ENCODE peak calls at places on chromosomes 7 and 10, in ten cellular contexts. F is stimulated activated CD4-positive, alpha-beta T cell treated with anti-CD3 and anti-CD28 coated beads, TNF-alpha, amount 100 ng/mL, for 1 hour; G is activated CD4-positive, alpha-beta T cell treated with anti-CD3 and anti-CD28 coated beads for 24 hours; B is H7; I is NCI-H2029; X is RPMI7951; J is WTC11; K is left lobe of liver; R is HFFc6; L is astrocyte. C is an unnamed sample.

GRCh38 chr7:42534441-42534840 is 297.4 kb upstream of the GLI3 start:
- DNase-seq in K (no peak), B (no peak), J (no peak), G (no peak), L (no peak), F (no peak), R (no peak), X (no peak), I (no peak), C (no peak)

GRCh38 chr7:22016547-22016946 is 70.8 kb upstream of the CDCA7L start:
- DNase-seq in G (no peak), F (no peak), I (no peak), X (no peak), B (no peak), K (no peak), R (no peak), L (no peak), J (no peak), C (no peak)

GRCh38 chr10:17383801-17384445 is 70.5 kb downstream of the ST8SIA6 start:
- DNase-seq in B (no peak), X (no peak), L (no peak), R (no peak), K (no peak), I (no peak), J (no peak), F (no peak), G (no peak), C (no peak)

GRCh38 chr10:44398747-44399477 is 14.0 kb upstream of the CXCL12 start:
- DNase-seq in F (no peak), G (no peak), B (no peak), X (no peak), J (no peak), I (no peak), R (no peak), L (no peak), K (no peak), C (no peak)

GRCh38 chr7:12582362-12582761 is 11.8 kb downstream of the SCIN start:
- DNase-seq in J (no peak), B (no peak), I (no peak), K (no peak), G (no peak), R (no peak), F (no peak), L (no peak), X (no peak), C (no peak)

GRCh38 chr7:81693894-81694293 is 76.0 kb downstream of the HGF start:
- DNase-seq in I (no peak), X (no peak), B (no peak), G (no peak), R (no peak), F (no peak), L (no peak), K (no peak), J (no peak), C (no peak)

GRCh38 chr10:60296073-60296472 is 93.6 kb downstream of the ANK3 start:
- DNase-seq in X (no peak), K (no peak), G (no peak), L (no peak), F (no peak), J (no peak), I (no peak), B (no peak), R (no peak), C (no peak)

GRCh38 chr7:156969972-156970420 is 20.5 kb downstream of the NOM1 start:
- DNase-seq in R (no peak), X (peak; percentile 33), K (no peak), F (no peak), G (no peak), B (no peak), J (no peak), L (no peak), I (no peak), C (no peak)

GRCh38 chr10:30671011-30671616 is 41.6 kb upstream of the LYZL2 start:
- DNase-seq in L (peak; percentile 54), K (no peak), I (peak; percentile 8), G (no peak), R (peak; percentile 66), B (peak; percentile 68), X (peak; percentile 80), J (peak; percentile 24), F (no peak), C (no peak)

GRCh38 chr10:124987788-124988187 is 45.9 kb downstream of the ZRANB1 start:
- DNase-seq in G (no peak), B (no peak), F (no peak), X (no peak), J (no peak), R (no peak), I (no peak), L (no peak), K (no peak), C (no peak)

GRCh38 chr7:116777613-116778380 is 84.6 kb upstream of the CAPZA2 start:
- DNase-seq in J (no peak), G (no peak), I (no peak), L (peak; percentile 78), X (peak; percentile 43), F (no peak), R (peak; percentile 69), K (no peak), B (no peak), C (no peak)

GRCh38 chr7:131502810-131503545 is 53.5 kb downstream of the PODXL start:
- DNase-seq in I (peak; percentile 12), L (no peak), K (peak; percentile 86), J (no peak), R (peak; percentile 56), G (no peak), B (no peak), F (no peak), X (peak; percentile 93), C (no peak)

GRCh38 chr7:86814980-86815379 is 171.3 kb downstream of the GRM3 start:
- DNase-seq in F (no peak), K (no peak), X (no peak), I (peak; percentile 20), J (peak; percentile 22), L (no peak), B (peak; percentile 24), G (no peak), R (no peak), C (no peak)

GRCh38 chr7:142356166-142356565 is 98.3 kb upstream of the PRSS58 start:
- DNase-seq in K (no peak), F (no peak), G (no peak), B (no peak), X (no peak), I (peak; percentile 65), R (no peak), L (no peak), J (no peak), C (no peak)

GRCh38 chr10:7444576-7445226 is 33.9 kb upstream of the SFMBT2 start:
- DNase-seq in G (no peak), F (no peak), R (no peak), J (no peak), L (no peak), X (no peak), I (no peak), B (no peak), K (no peak), C (no peak)

GRCh38 chr10:132817701-132818211 is 31.8 kb upstream of the NKX6-2 start:
- DNase-seq in J (no peak), K (no peak), R (no peak), B (no peak), X (no peak), G (no peak), F (no peak), I (no peak), L (no peak), C (no peak)

GRCh38 chr10:1202343-1202742 is 146.2 kb downstream of the WDR37 start:
- DNase-seq in L (no peak), G (no peak), B (no peak), X (no peak), J (no peak), I (no peak), K (no peak), R (no peak), F (no peak), C (no peak)

C was measured in thoracic aorta.